ENCODE peak calls at places on chromosomes 13 and 19, in six cellular contexts. C, X, M, U, Z and L are unnamed samples.

GRCh38 chr13:77374786-77375185 is 47.9 kb upstream of the MYCBP2 start:
- DNase-seq in U (no peak), M (peak), C (no peak), X (no peak), Z (no peak), L (no peak)

GRCh38 chr13:47478985-47479384 is 522.1 kb downstream of the SUCLA2 start:
- DNase-seq in X (no peak), U (peak), M (no peak), Z (peak), C (no peak), L (no peak)

GRCh38 chr19:33804021-33804799 is 7.5 kb downstream of the KCTD15 start:
- DNase-seq in M (no peak), U (peak), X (no peak), C (no peak), Z (no peak), L (no peak)

GRCh38 chr19:55075366-55075998 is at the start of gene EPS8L1:
- DNase-seq in Z (no peak), C (no peak), X (no peak), U (no peak), M (no peak), L (no peak)

GRCh38 chr13:26482451-26483197 is 74.9 kb upstream of the WASF3 start:
- DNase-seq in C (no peak), X (peak), Z (peak), M (peak), U (peak), L (peak)

GRCh38 chr13:44920013-44920412 is 69.3 kb downstream of the NUFIP1 start:
- DNase-seq in Z (no peak), X (no peak), M (no peak), U (no peak), C (no peak), L (no peak)

GRCh38 chr19:57171551-57172081 is 4.3 kb upstream of the DUXA start:
- DNase-seq in Z (no peak), C (no peak), X (peak), M (peak), U (peak), L (no peak)

GRCh38 chr19:18742838-18743237 is 48.3 kb downstream of the COMP start:
- DNase-seq in M (no peak), U (no peak), C (no peak), X (no peak), Z (no peak), L (no peak)

GRCh38 chr19:3849092-3849491 is 19.7 kb downstream of the ZFR2 start:
- DNase-seq in U (peak), M (peak), X (peak), Z (no peak), C (no peak), L (peak)

GRCh38 chr19:31955061-31955460 is 390.3 kb upstream of the ZNF507 start:
- DNase-seq in U (no peak), M (no peak), C (no peak), Z (no peak), X (no peak), L (no peak)

GRCh38 chr13:35649162-35649561 is 172.7 kb upstream of the MAB21L1 start:
- DNase-seq in M (no peak), X (no peak), U (peak), C (no peak), Z (no peak), L (no peak)

GRCh38 chr13:44140146-44140545 is 233.5 kb upstream of the SERP2 start:
- DNase-seq in X (no peak), U (no peak), Z (peak), M (no peak), C (no peak), L (no peak)

GRCh38 chr13:40221460-40222201 is 444.8 kb downstream of the FOXO1 start:
- DNase-seq in C (no peak), Z (no peak), X (no peak), M (no peak), U (peak), L (no peak)

GRCh38 chr13:35127466-35127865 is 185.4 kb downstream of the NBEA start:
- DNase-seq in Z (no peak), X (no peak), U (no peak), C (no peak), M (no peak), L (no peak)

GRCh38 chr19:45637890-45638667 is 1.1 kb downstream of the EML2 start:
- DNase-seq in X (no peak), Z (no peak), M (no peak), C (no peak), U (peak), L (no peak)

GRCh38 chr13:84500016-84500415 is 617.7 kb upstream of the SLITRK1 start:
- DNase-seq in X (no peak), Z (no peak), C (no peak), U (peak), M (no peak), L (no peak)

GRCh38 chr19:5150902-5151741 is 182.2 kb downstream of the KDM4B start:
- DNase-seq in U (no peak), Z (no peak), X (no peak), M (no peak), C (no peak), L (no peak)

GRCh38 chr13:46146898-46147297 is 35.1 kb downstream of the LCP1 start:
- DNase-seq in M (no peak), Z (peak), X (peak), C (no peak), U (peak), L (no peak)

GRCh38 chr19:459724-460511 is 915 bp downstream of the SHC2 start:
- DNase-seq in X (peak), Z (peak), M (no peak), U (peak), C (no peak), L (no peak)

GRCh38 chr19:11848594-11849263 is at the start of gene ZNF439:
- DNase-seq in Z (peak), X (no peak), C (peak), U (peak), M (peak), L (peak)

GRCh38 chr19:2226840-2227360 is 9.2 kb downstream of the PLEKHJ1 start:
- DNase-seq in U (no peak), C (no peak), M (no peak), Z (no peak), X (no peak), L (no peak)

GRCh38 chr19:38534574-38534973 is 83.2 kb downstream of the MAP4K1 start:
- DNase-seq in X (no peak), Z (no peak), C (no peak), M (no peak), U (no peak), L (no peak)

GRCh38 chr13:81745391-81745790 is 1404.5 kb upstream of the SPRY2 start:
- DNase-seq in X (no peak), Z (peak), U (no peak), M (no peak), C (no peak), L (no peak)

GRCh38 chr13:75365724-75366173 is 116.2 kb downstream of the TBC1D4 start:
- DNase-seq in M (no peak), Z (no peak), U (peak), C (no peak), X (no peak), L (no peak)

GRCh38 chr19:19276386-19276785 is 3.3 kb upstream of the TM6SF2 start:
- DNase-seq in C (no peak), M (no peak), X (no peak), Z (no peak), U (peak), L (no peak)

GRCh38 chr13:97422118-97423054 is 11.6 kb upstream of the RAP2A start:
- DNase-seq in M (no peak), Z (no peak), X (no peak), C (no peak), U (no peak), L (no peak)

GRCh38 chr13:53398051-53398450 is 369.4 kb downstream of the OLFM4 start:
- DNase-seq in X (no peak), U (no peak), Z (no peak), C (no peak), M (no peak), L (no peak)

GRCh38 chr13:67097856-67098255 is 132.3 kb downstream of the PCDH9 start:
- DNase-seq in U (no peak), M (no peak), Z (no peak), X (no peak), C (no peak), L (no peak)

GRCh38 chr13:40060318-40061007 is 405.0 kb downstream of the COG6 start:
- DNase-seq in X (no peak), U (peak), Z (peak), M (no peak), C (no peak), L (no peak)

GRCh38 chr19:54921082-54921481 is 15.1 kb downstream of the NCR1 start:
- DNase-seq in Z (no peak), X (no peak), M (peak), C (no peak), U (no peak), L (no peak)

GRCh38 chr19:55258476-55258827 is 365 bp downstream of the PPP6R1 start:
- DNase-seq in Z (no peak), C (no peak), M (peak), X (peak), U (peak), L (no peak)

GRCh38 chr13:99218545-99218944 is 17.9 kb downstream of the UBAC2 start:
- DNase-seq in M (no peak), U (no peak), C (no peak), Z (no peak), X (no peak), L (no peak)

GRCh38 chr13:30441304-30441703 is 19.0 kb downstream of the UBE2L5 start:
- DNase-seq in Z (no peak), C (no peak), X (no peak), U (no peak), M (no peak), L (no peak)

GRCh38 chr13:40422588-40423235 is 243.7 kb downstream of the FOXO1 start:
- DNase-seq in C (no peak), M (no peak), Z (no peak), X (no peak), U (no peak), L (no peak)